ENCODE peak calls at places on chromosome 20, in five cellular contexts. C is dorsolateral prefrontal cortex, B is A549, U is BJ, D is mesothelial cell of epicardium. N is an unnamed sample.

GRCh38 chr20:12936020-12936419 is 72.8 kb upstream of the SPTLC3 start:
- DNase-seq in C (no peak), B (peak; percentile 25), U (no peak), D (no peak), N (no peak)

GRCh38 chr20:35886537-35886936 is 67.8 kb downstream of the SCAND1 start:
- DNase-seq in C (no peak), B (no peak), U (no peak), D (no peak), N (no peak)

GRCh38 chr20:20201639-20202038 is 149.3 kb downstream of the CFAP61 start:
- DNase-seq in C (no peak), B (no peak), U (no peak), D (no peak), N (no peak)

GRCh38 chr20:23528867-23529431 is 38.0 kb downstream of the CST8 start:
- DNase-seq in C (no peak), B (peak; percentile 12), U (no peak), D (no peak), N (no peak)

GRCh38 chr20:15061955-15062354 is 724.5 kb upstream of the FLRT3 start:
- DNase-seq in C (no peak), B (peak; percentile 34), U (no peak), D (no peak), N (no peak)

GRCh38 chr20:63061051-63061531 is 54.3 kb upstream of the BHLHE23 start:
- DNase-seq in C (peak; percentile 22), B (no peak), U (no peak), D (no peak), N (no peak)

GRCh38 chr20:35311822-35312221 is 19.6 kb upstream of the FAM83C start:
- DNase-seq in C (no peak), B (no peak), U (no peak), D (no peak), N (no peak)

GRCh38 chr20:41622584-41622983 is 4.4 kb upstream of the CHD6 start:
- DNase-seq in C (no peak), B (no peak), U (no peak), D (no peak), N (no peak)

GRCh38 chr20:32509639-32510066 is 75.5 kb downstream of the NOL4L start:
- DNase-seq in C (no peak), B (peak; percentile 23), U (peak; percentile 39), D (no peak), N (no peak)

GRCh38 chr20:11581271-11581670 is 336.4 kb upstream of the BTBD3 start:
- DNase-seq in C (no peak), B (peak; percentile 55), U (no peak), D (no peak), N (no peak)

GRCh38 chr20:40511478-40511877 is 177.6 kb downstream of the MAFB start:
- DNase-seq in C (no peak), B (no peak), U (no peak), D (no peak), N (no peak)

GRCh38 chr20:364905-365794 is 15.4 kb upstream of the TRIB3 start:
- DNase-seq in C (no peak), B (peak; percentile 87), U (no peak), D (no peak), N (no peak)

GRCh38 chr20:62675156-62675871 is 33.0 kb downstream of the SLCO4A1 start:
- DNase-seq in C (no peak), B (no peak), U (no peak), D (no peak), N (no peak)

GRCh38 chr20:5660346-5660745 is 89.9 kb upstream of the SHLD1 start:
- DNase-seq in C (no peak), B (no peak), U (no peak), D (no peak), N (no peak)

GRCh38 chr20:45515147-45515913 is at the start of gene SPINT3:
- DNase-seq in C (no peak), B (no peak), U (no peak), D (no peak), N (no peak)

GRCh38 chr20:35560105-35560511 is 18.2 kb downstream of the ERGIC3 start:
- DNase-seq in C (no peak), B (no peak), U (no peak), D (no peak), N (no peak)

GRCh38 chr20:33832113-33832853 is 21.1 kb downstream of the CHMP4B start:
- DNase-seq in C (no peak), B (no peak), U (no peak), D (no peak), N (no peak)

GRCh38 chr20:38875170-38875993 is 50.8 kb upstream of the FAM83D start:
- DNase-seq in C (no peak), B (no peak), U (no peak), D (no peak), N (no peak)

GRCh38 chr20:38789503-38790209 is 15.8 kb upstream of the PPP1R16B start:
- DNase-seq in C (no peak), B (peak; percentile 59), U (peak; percentile 3), D (no peak), N (no peak)

GRCh38 chr20:7841967-7842301 is 98.3 kb downstream of the HAO1 start:
- DNase-seq in C (no peak), B (peak; percentile 85), U (peak; percentile 29), D (no peak), N (no peak)

GRCh38 chr20:47357296-47358051 is 975 bp upstream of the ZMYND8 start:
- DNase-seq in C (peak; percentile 88), B (peak; percentile 96), U (peak; percentile 67), D (peak; percentile 47), N (no peak)

GRCh38 chr20:17624070-17624469 is 54.2 kb downstream of the DSTN start:
- DNase-seq in C (no peak), B (no peak), U (no peak), D (peak; percentile 10), N (no peak)

GRCh38 chr20:7383218-7383617 is 557.0 kb downstream of the HAO1 start:
- DNase-seq in C (no peak), B (no peak), U (no peak), D (no peak), N (no peak)

GRCh38 chr20:13333036-13333435 is 112.0 kb downstream of the ISM1 start:
- DNase-seq in C (no peak), B (no peak), U (no peak), D (no peak), N (no peak)

GRCh38 chr20:53384392-53384791 is 209.2 kb downstream of the ZNF217 start:
- DNase-seq in C (no peak), B (no peak), U (no peak), D (no peak), N (no peak)

GRCh38 chr20:51810155-51811039 is 8.1 kb upstream of the SALL4 start:
- DNase-seq in C (no peak), B (peak; percentile 20), U (no peak), D (no peak), N (no peak)

GRCh38 chr20:46951840-46952497 is 57.3 kb downstream of the EYA2 start:
- DNase-seq in C (no peak), B (no peak), U (no peak), D (no peak), N (no peak)

GRCh38 chr20:7702141-7702540 is 238.1 kb downstream of the HAO1 start:
- DNase-seq in C (no peak), B (no peak), U (no peak), D (no peak), N (no peak)

GRCh38 chr20:8808180-8808535 is 260.7 kb upstream of the PLCB4 start:
- DNase-seq in C (no peak), B (no peak), U (no peak), D (no peak), N (no peak)

GRCh38 chr20:48986899-48987298 is 59.2 kb upstream of the CSE1L start:
- DNase-seq in C (peak; percentile 50), B (peak; percentile 18), U (no peak), D (no peak), N (no peak)
- TF ChIP-seq CTCF in C (peak; percentile 51), B (peak; percentile 44), U (peak; percentile 37), D (no peak), N (peak; percentile 39)

DNA sequence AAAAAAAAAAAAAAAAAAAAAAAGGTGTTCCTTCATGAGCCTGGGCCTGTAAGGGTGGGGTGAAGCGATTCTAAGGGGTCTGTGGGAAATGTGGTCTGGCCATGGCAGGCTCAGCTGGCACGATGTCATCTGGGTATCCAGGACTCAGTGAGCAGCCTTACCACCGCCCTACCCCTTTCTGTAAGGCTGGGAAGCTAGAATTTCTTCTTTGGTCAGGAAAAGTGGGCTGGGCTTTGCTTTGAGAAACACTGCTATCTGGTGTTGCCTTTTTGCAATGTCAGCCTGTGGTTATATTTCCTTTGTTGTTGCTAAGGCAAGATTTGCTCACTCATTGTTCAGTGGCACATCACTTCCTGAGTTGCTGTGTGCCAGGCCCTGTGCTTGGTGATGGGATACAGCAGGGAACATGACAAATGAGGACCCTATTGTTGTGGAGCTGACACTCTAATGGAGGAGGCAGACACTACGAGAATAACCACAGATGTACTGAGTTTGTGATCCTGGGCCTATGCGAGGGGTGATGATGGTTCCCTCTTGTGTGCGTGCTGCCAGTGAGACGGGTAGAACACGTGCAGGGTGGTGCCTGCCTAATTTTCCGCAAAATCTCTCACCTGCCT is 45.9 kb upstream of the ZNFX1 start:
- DNase-seq in C (no peak), B (peak; percentile 47), U (peak; percentile 33), D (no peak), N (no peak)
- TF ChIP-seq CTCF in C (no peak), B (no peak), U (peak; percentile 56), D (no peak), N (no peak)

DNA sequence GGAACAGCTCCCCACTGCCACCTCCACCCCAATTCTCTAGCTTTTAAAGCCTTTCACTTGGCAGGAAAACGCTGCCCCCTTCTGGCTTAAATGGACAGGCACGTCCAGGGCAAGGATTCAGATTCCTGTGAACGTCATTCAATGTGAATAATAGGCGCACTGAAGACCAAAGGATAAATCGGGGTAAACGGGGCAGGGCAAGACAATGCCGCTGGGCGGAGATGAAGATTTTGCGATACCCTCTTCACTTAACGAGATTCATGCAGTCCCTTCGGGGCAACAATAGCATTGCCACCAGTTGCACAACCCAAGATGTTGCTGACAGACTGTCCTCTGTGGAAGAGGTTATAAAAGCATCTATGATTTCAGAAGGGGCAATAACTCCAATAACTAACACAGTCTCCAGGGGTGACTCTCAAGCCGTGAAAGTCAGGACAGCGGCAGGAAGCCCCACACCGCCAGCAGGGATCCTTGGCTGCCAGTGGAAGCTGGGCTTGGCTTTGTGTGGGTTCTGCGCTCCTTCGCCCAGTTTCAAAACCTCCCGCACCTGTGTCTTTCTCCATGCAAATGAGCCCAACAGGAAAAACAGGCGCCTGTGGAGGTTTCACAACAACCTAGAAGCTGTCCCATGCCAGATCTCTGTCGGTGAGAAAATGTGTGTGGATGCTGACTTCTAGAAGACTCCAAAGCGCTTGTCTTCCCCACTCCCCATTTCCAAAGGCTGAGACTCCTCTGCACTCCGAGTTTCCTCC is 291.8 kb downstream of the BMP7 start:
- DNase-seq in C (peak; percentile 42), B (peak; percentile 81), U (peak; percentile 15), D (no peak), N (no peak)
- TF ChIP-seq CTCF in C (peak; percentile 56), B (peak; percentile 88), U (peak; percentile 83), D (peak; percentile 71), N (peak; percentile 76)

GRCh38 chr20:37397076-37397953 is 51.4 kb downstream of the SRC start:
- DNase-seq in C (no peak), B (peak; percentile 72), U (no peak), D (no peak), N (no peak)
- TF ChIP-seq CTCF in C (no peak), B (no peak), U (no peak), D (no peak), N (no peak)

GRCh38 chr20:21693322-21693721 is 12.1 kb upstream of the PAX1 start:
- DNase-seq in C (no peak), B (peak; percentile 31), U (no peak), D (no peak), N (no peak)
- TF ChIP-seq CTCF in C (peak; percentile 32), B (peak; percentile 6), U (no peak), D (peak; percentile 26), N (peak; percentile 37)

GRCh38 chr20:43187476-43188233 is 2.1 kb downstream of the PTPRT start:
- DNase-seq in C (peak; percentile 90), B (peak; percentile 63), U (peak; percentile 5), D (peak; percentile 41), N (peak; percentile 59)
- TF ChIP-seq CTCF in C (peak; percentile 98), B (peak; percentile 86), U (peak; percentile 93), D (peak; percentile 99), N (peak; percentile 77)